ENCODE peak calls at places on chromosomes 16 and 17, in six cellular contexts. N is CD4-positive, alpha-beta T cell; C is A549; R is lung; D is gastrocnemius medialis; E is A673. X is an unnamed sample.

GRCh38 chr17:19978206-19978802 is 676 bp upstream of the AKAP10 start:
- DNase-seq in C (no peak), N (no peak), D (no peak), E (no peak), R (no peak), X (no peak)

GRCh38 chr17:77380411-77381184 is 239.8 kb downstream of the SEC14L1 start:
- DNase-seq in C (no peak), N (no peak), D (no peak), E (no peak), R (no peak), X (no peak)

GRCh38 chr17:80220709-80221215 is 535 bp downstream of the SLC26A11 start:
- DNase-seq in E (peak; percentile 51), C (no peak), D (no peak), N (no peak), R (no peak), X (no peak)

GRCh38 chr17:60600490-60601431 is 768 bp downstream of the PPM1D start:
- DNase-seq in C (peak; percentile 89), D (peak; percentile 57), E (peak; percentile 92), R (peak; percentile 75), N (peak; percentile 38), X (peak; percentile 66)

GRCh38 chr16:72123426-72123825 is 29.8 kb downstream of the DHX38 start:
- DNase-seq in E (no peak), N (no peak), R (no peak), D (no peak), C (no peak), X (no peak)

GRCh38 chr16:1089822-1090619 is 6.0 kb downstream of the C1QTNF8 start:
- DNase-seq in C (peak; percentile 79), D (peak; percentile 48), N (no peak), E (no peak), R (no peak), X (peak; percentile 55)

GRCh38 chr16:68778551-68779231 is 41.6 kb downstream of the CDH1 start:
- DNase-seq in C (no peak), D (no peak), R (peak; percentile 43), N (no peak), E (no peak), X (peak; percentile 14)

GRCh38 chr17:76263896-76264295 is 1.3 kb upstream of the UBALD2 start:
- DNase-seq in C (no peak), R (no peak), D (no peak), E (no peak), N (no peak), X (no peak)

GRCh38 chr17:33968350-33969044 is 286.6 kb upstream of the CCL2 start:
- DNase-seq in R (no peak), C (peak; percentile 18), N (no peak), E (no peak), D (no peak), X (no peak)

GRCh38 chr16:85746431-85747227 is 4.3 kb downstream of the C16orf74 start:
- DNase-seq in C (peak; percentile 59), R (no peak), E (no peak), D (no peak), N (no peak), X (no peak)

GRCh38 chr16:11586856-11587642 is at the start of gene LITAF:
- DNase-seq in N (peak; percentile 32), R (peak; percentile 57), D (peak; percentile 25), C (peak; percentile 55), E (peak; percentile 18), X (peak; percentile 52)

GRCh38 chr17:57515662-57516211 is 229.4 kb downstream of the CCDC182 start:
- DNase-seq in D (no peak), E (no peak), N (no peak), R (no peak), C (no peak), X (no peak)

GRCh38 chr17:44362964-44363612 is 565 bp downstream of the FAM171A2 start:
- DNase-seq in C (no peak), E (peak; percentile 26), R (no peak), N (no peak), D (no peak), X (no peak)

GRCh38 chr16:628321-629061 is 2.3 kb upstream of the WFIKKN1 start:
- DNase-seq in D (no peak), C (no peak), R (no peak), E (no peak), N (no peak), X (no peak)

GRCh38 chr17:83127431-83128160 is 48.2 kb downstream of the METRNL start:
- DNase-seq in C (no peak), E (no peak), N (no peak), R (no peak), D (no peak), X (no peak)

GRCh38 chr16:53565300-53565699 is 62.3 kb upstream of the AKTIP start:
- DNase-seq in E (no peak), N (no peak), R (no peak), C (no peak), D (no peak), X (no peak)

GRCh38 chr17:58632324-58633314 is 59.2 kb downstream of the TEX14 start:
- DNase-seq in E (peak; percentile 26), N (peak; percentile 9), C (no peak), D (no peak), R (no peak), X (no peak)

GRCh38 chr16:88067530-88068411 is 116.5 kb downstream of the BANP start:
- DNase-seq in D (no peak), N (no peak), R (no peak), C (no peak), E (no peak), X (no peak)

GRCh38 chr17:11182430-11182829 is 58.6 kb upstream of the SHISA6 start:
- DNase-seq in N (no peak), C (no peak), D (no peak), R (no peak), E (no peak), X (no peak)

GRCh38 chr16:77723108-77723514 is 797 bp downstream of the NUDT7 start:
- DNase-seq in N (no peak), E (no peak), C (no peak), R (no peak), D (no peak), X (no peak)

GRCh38 chr17:7183433-7184090 is 4.4 kb upstream of the ASGR1 start:
- DNase-seq in E (no peak), C (no peak), R (no peak), D (no peak), N (no peak), X (no peak)

GRCh38 chr16:75627856-75628255 is 4.8 kb upstream of the ADAT1 start:
- DNase-seq in N (no peak), D (no peak), E (peak; percentile 16), C (no peak), R (no peak), X (no peak)
- H3K27ac ChIP-seq in N (no peak overlapping the region), D (no peak overlapping the region), E (peak overlapping the region; percentile 14), C (no peak overlapping the region), R (no peak overlapping the region), X (no peak overlapping the region)

DNA sequence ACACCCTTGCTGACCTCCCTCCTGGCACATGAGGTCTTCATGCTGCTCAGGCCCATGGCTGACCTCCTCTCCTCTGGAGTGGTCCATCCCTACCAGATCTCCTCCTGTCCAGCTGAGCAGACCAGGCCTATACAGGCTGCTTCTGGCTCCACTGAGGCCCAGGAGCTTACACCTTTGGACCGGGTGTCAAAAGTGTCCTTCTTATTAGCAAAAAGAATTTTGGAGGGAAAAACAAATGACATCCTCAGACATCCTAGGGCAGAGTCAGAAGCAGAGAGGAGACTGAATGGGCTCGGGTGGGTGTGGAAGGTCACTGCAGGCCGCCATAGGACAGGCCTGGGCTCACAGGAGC is 38.1 kb downstream of the WSB1 start:
- DNase-seq in D (no peak), C (no peak), R (no peak), E (no peak), N (no peak), X (no peak)
- H3K27ac ChIP-seq in D (peak overlapping the region; percentile 92), C (peak overlapping the region; percentile 91), R (peak overlapping the region; percentile 98), E (no peak overlapping the region), N (peak overlapping the region; percentile 21), X (peak overlapping the region; percentile 94)

DNA sequence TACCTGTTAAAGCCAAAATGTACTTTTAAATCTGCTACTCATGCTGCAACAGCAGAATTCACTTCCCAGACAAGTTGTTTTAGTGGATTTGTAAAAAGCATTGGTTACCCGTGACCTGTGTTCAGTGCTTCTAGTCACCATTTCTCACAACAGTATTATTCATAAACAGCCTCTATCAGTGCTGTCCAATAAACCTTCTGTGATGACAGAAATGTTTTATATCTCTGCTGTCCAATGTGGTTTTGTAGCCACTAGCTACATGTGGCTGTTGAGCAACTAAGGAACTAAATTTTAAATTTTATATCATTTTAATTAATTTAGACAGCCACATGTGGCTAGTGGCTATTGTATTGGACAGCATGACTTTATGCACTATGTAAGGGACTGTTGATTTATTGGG is 12.6 kb downstream of the MAP3K3 start:
- DNase-seq in E (no peak), N (no peak), D (no peak), R (no peak), C (no peak), X (no peak)
- H3K27ac ChIP-seq in E (peak overlapping the region; percentile 22), N (no peak overlapping the region), D (peak overlapping the region; percentile 60), R (peak overlapping the region; percentile 45), C (no peak overlapping the region), X (peak overlapping the region; percentile 14)

GRCh38 chr16:4134434-4134833 is 18.2 kb upstream of the ADCY9 start:
- DNase-seq in D (no peak), C (no peak), N (no peak), R (no peak), E (no peak), X (no peak)
- H3K27ac ChIP-seq in D (no peak overlapping the region), C (no peak overlapping the region), N (no peak overlapping the region), R (no peak overlapping the region), E (no peak overlapping the region), X (no peak overlapping the region)